ENCODE peak calls at places on chromosomes 5 and 9, in ten cellular contexts. P is tibial nerve, X is lower leg skin, G is sigmoid colon, R is spleen, W is kidney, T is astrocyte of the spinal cord, F is neuronal stem cell, E is IMR-90, S is transverse colon. M is an unnamed sample.

GRCh38 chr5:64625678-64626077 is 64.6 kb upstream of the SHISAL2B start:
- DNase-seq in E (peak), X (no peak), F (no peak), T (peak), W (no peak), P (no peak), S (no peak), R (no peak), G (no peak), M (no peak)

GRCh38 chr5:80711938-80712337 is 57.2 kb upstream of the DHFR start:
- DNase-seq in F (peak), P (no peak), E (peak), S (no peak), W (no peak), T (peak), X (no peak), G (no peak), R (no peak), M (no peak)

GRCh38 chr9:33187519-33188218 is 20.5 kb upstream of the B4GALT1 start:
- DNase-seq in E (peak), T (peak), P (peak), F (no peak), W (no peak), G (peak), X (no peak), R (no peak), S (no peak), M (no peak)

GRCh38 chr5:65742565-65743231 is 20.7 kb downstream of the NLN start:
- DNase-seq in T (peak), P (no peak), G (no peak), S (no peak), X (no peak), E (peak), R (no peak), W (no peak), F (no peak), M (no peak)

GRCh38 chr5:14305045-14305444 is 161.9 kb downstream of the TRIO start:
- DNase-seq in E (peak), X (peak), T (peak), P (no peak), F (no peak), S (no peak), R (no peak), G (no peak), W (no peak), M (no peak)

GRCh38 chr5:160379485-160379884 is 9.1 kb upstream of the C1QTNF2 start:
- DNase-seq in P (no peak), S (no peak), X (no peak), R (no peak), E (no peak), T (no peak), W (no peak), G (no peak), F (no peak), M (no peak)

GRCh38 chr5:78550891-78551290 is 97.7 kb downstream of the LHFPL2 start:
- DNase-seq in X (no peak), F (no peak), S (no peak), R (no peak), E (peak), G (no peak), T (peak), P (no peak), W (no peak), M (no peak)

GRCh38 chr9:71721786-71722295 is 46.5 kb downstream of the CEMIP2 start:
- DNase-seq in R (no peak), E (peak), G (no peak), F (no peak), S (no peak), W (no peak), P (no peak), T (no peak), X (no peak), M (no peak)

GRCh38 chr9:133932633-133933032 is 59.5 kb downstream of the VAV2 start:
- DNase-seq in S (no peak), R (no peak), W (no peak), F (no peak), X (no peak), G (no peak), T (no peak), P (no peak), E (no peak), M (no peak)

GRCh38 chr9:127803507-127804352 is 1.0 kb downstream of the FPGS start:
- DNase-seq in P (no peak), T (peak), E (no peak), G (peak), R (no peak), F (no peak), X (no peak), W (peak), S (peak), M (peak)

GRCh38 chr5:111635151-111635945 is 121.6 kb downstream of the NREP start:
- DNase-seq in F (peak), T (no peak), R (no peak), G (no peak), X (no peak), S (no peak), W (no peak), E (no peak), P (no peak), M (no peak)

GRCh38 chr9:34986541-34987047 is 3.0 kb upstream of the DNAJB5 start:
- DNase-seq in P (peak), G (no peak), T (peak), S (no peak), F (peak), E (no peak), W (no peak), R (peak), X (no peak), M (no peak)

GRCh38 chr9:35660966-35661413 is 2.9 kb downstream of the CCDC107 start:
- DNase-seq in R (peak), G (peak), X (no peak), E (peak), F (no peak), T (peak), W (no peak), P (no peak), S (peak), M (no peak)

GRCh38 chr5:32810812-32811211 is 99.7 kb downstream of the NPR3 start:
- DNase-seq in X (no peak), F (no peak), W (no peak), G (no peak), T (peak), E (peak), S (no peak), P (peak), R (no peak), M (no peak)

GRCh38 chr5:32814620-32815019 is 103.5 kb downstream of the NPR3 start:
- DNase-seq in W (no peak), S (no peak), X (no peak), E (peak), F (no peak), P (no peak), G (no peak), T (peak), R (no peak), M (no peak)

GRCh38 chr5:32812399-32812798 is 101.3 kb downstream of the NPR3 start:
- DNase-seq in F (no peak), X (no peak), R (no peak), G (no peak), E (no peak), S (no peak), W (no peak), P (no peak), T (no peak), M (no peak)

DNA sequence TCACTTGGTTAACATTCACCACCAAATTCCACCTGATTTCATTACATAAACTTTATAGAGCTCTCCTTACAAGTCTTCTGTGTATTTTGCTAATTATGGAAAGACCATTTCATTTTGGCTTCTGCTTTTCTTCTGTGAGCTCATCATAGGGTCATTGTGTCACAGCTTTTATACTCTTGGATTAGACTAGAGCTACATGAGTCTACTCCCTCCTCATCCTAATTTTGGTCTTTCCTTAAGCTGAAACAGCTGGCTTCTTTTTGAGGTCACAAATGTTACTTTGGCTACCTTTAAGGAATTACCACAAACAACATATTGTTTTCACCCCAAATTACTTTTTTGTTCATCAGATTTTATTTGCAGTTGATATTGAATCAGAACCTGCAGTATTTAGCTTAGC is 103.0 kb downstream of the NPR3 start:
- DNase-seq in T (no peak), S (no peak), F (no peak), P (no peak), E (no peak), X (no peak), W (no peak), R (no peak), G (no peak), M (no peak)
- H3K4me3 ChIP-seq in T (no peak), S (no peak), F (no peak), P (no peak), E (no peak), X (no peak), W (no peak), R (no peak), G (no peak), M (no peak)

GRCh38 chr9:121498150-121498486 is 1.5 kb downstream of the GGTA1 start:
- DNase-seq in X (peak), S (peak), P (peak), G (no peak), F (peak), T (peak), E (peak), W (no peak), R (no peak), M (peak)
- H3K4me3 ChIP-seq in X (peak), S (peak), P (peak), G (peak), F (no peak), T (no peak), E (no peak), W (peak), R (peak), M (no peak)

GRCh38 chr5:94361832-94362754 is 256.3 kb downstream of the KIAA0825 start:
- DNase-seq in E (no peak), G (no peak), P (no peak), T (no peak), X (no peak), F (no peak), R (no peak), W (no peak), S (no peak), M (no peak)
- H3K4me3 ChIP-seq in E (no peak), G (no peak), P (no peak), T (no peak), X (no peak), F (no peak), R (no peak), W (no peak), S (no peak), M (no peak)

GRCh38 chr9:6552738-6553121 is 92.8 kb downstream of the GLDC start:
- DNase-seq in G (no peak), T (peak), F (no peak), X (no peak), P (no peak), W (no peak), S (no peak), E (peak), R (no peak), M (no peak)
- H3K4me3 ChIP-seq in G (no peak), T (no peak), F (no peak), X (no peak), P (no peak), W (no peak), S (no peak), E (no peak), R (no peak), M (no peak)

GRCh38 chr9:136120119-136120393 is 1.4 kb upstream of the TMEM250 start:
- DNase-seq in F (no peak), G (no peak), P (no peak), E (no peak), X (no peak), T (no peak), S (peak), R (no peak), W (no peak), M (no peak)
- H3K4me3 ChIP-seq in F (peak), G (no peak), P (no peak), E (no peak), X (no peak), T (no peak), S (no peak), R (no peak), W (no peak), M (no peak)

GRCh38 chr5:42274913-42275312 is 148.3 kb upstream of the GHR start:
- DNase-seq in G (no peak), R (no peak), E (no peak), P (no peak), T (peak), W (no peak), F (no peak), S (no peak), X (no peak), M (no peak)

DNA sequence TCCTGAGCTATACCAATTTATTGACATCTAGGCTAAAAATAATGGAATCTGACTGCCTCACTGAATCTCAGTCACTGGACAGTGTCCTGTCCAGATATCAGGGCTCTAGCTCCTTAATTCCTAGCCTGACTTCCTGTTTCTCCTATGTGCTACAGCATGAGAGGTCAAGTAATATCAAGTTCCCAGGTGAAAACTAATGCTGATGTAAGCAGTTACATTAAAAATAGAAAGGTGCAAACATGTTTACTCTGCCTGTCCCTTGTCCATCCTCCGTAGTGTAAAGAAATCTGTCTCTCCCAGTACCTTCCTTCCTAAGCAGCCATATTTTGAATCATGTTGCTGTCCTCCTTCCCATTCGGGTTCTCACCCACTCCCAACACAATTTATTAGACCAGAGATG is 145.9 kb upstream of the GHR start:
- DNase-seq in E (no peak), P (no peak), T (no peak), F (no peak), R (no peak), G (no peak), S (no peak), X (no peak), W (no peak), M (no peak)
- H3K4me3 ChIP-seq in E (no peak), P (no peak), T (no peak), F (no peak), R (no peak), G (no peak), S (no peak), X (no peak), W (no peak), M (no peak)

DNA sequence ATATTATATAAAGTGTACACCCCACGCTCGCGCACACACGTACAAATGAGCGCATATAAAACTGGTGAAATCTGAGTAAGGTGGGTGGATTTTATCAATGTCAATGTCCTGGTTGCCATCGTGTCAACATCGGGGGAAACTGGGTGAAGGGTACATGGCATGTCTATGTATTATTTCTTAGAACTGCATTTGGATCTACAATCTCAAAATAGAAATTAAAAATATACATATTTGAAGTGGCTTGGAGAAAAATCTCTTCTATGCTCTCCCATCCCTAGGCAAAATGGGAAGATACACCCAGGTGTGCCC is 763 bp upstream of the WHRN start:
- DNase-seq in P (no peak), F (no peak), T (no peak), E (no peak), W (no peak), S (no peak), R (no peak), X (no peak), G (no peak), M (no peak)
- H3K4me3 ChIP-seq in P (peak), F (peak), T (peak), E (peak), W (peak), S (peak), R (peak), X (no peak), G (peak), M (no peak)

DNA sequence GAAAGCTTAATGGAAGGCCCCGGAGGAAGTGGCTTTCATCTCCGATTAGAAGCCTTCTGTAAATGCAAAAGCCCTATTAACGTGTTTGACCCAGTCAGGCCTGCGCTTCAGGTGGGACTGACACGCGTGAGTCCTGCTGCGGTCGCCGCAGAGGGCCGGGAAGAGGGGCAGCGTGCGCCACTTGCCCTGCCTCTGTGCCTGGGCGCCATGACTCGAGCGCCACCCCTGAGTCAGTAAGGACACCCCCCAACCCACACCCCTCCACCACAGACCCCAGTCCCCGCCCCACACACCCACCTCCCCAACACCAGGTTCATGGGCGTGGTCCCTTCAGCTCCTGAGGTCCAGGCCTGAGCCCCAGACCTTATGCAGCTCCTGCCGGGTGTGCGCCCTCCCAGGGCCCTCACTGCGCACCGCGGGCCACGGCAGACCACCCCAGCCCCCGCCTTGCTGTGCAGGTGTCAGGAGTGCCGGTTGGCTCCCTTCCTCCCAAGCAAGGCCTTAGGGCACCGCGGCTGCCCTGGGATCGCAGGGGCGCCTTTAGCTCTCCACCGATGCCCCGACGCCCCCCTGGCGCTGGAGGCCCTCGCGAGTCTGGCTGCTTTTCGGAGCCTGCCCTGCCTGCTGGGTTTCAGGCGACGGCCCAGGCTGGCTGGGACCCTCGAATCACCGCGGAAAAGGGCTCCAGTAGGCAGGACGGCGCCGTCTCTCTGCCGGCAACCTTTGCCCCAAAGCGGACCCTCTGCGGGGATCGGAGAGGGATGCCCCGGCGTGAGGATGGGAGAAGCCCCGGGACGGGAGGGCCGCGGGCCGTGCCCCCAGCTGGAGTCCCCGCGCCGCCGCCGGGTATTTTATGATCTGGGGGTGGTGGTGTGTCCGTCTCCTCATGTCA is 625 bp upstream of the OLFM1 start:
- DNase-seq in S (no peak), T (no peak), G (no peak), E (no peak), R (no peak), X (no peak), P (no peak), W (peak), F (no peak), M (no peak)
- H3K4me3 ChIP-seq in S (peak), T (no peak), G (peak), E (no peak), R (peak), X (no peak), P (peak), W (no peak), F (peak), M (no peak)

GRCh38 chr5:122077451-122078115 is 476 bp downstream of the LOX start:
- DNase-seq in X (no peak), E (no peak), W (peak), T (no peak), F (peak), G (peak), P (no peak), R (peak), S (peak), M (no peak)
- H3K4me3 ChIP-seq in X (peak), E (peak), W (peak), T (peak), F (peak), G (peak), P (peak), R (peak), S (peak), M (peak)

GRCh38 chr9:129145841-129146292 is 32.2 kb downstream of the IER5L start:
- DNase-seq in S (no peak), G (peak), P (no peak), E (peak), F (peak), R (no peak), W (peak), X (no peak), T (peak), M (no peak)

GRCh38 chr9:129145316-129145715 is 32.7 kb downstream of the IER5L start:
- DNase-seq in T (no peak), F (no peak), G (no peak), E (no peak), S (no peak), X (no peak), R (no peak), W (no peak), P (no peak), M (no peak)

GRCh38 chr9:129148463-129149204 is 29.4 kb downstream of the IER5L start:
- DNase-seq in R (no peak), E (no peak), W (no peak), F (no peak), G (no peak), T (no peak), X (no peak), P (no peak), S (no peak), M (no peak)

GRCh38 chr9:129149442-129149841 is 28.6 kb downstream of the IER5L start:
- DNase-seq in R (no peak), F (no peak), X (no peak), S (no peak), T (no peak), W (no peak), P (no peak), E (no peak), G (no peak), M (no peak)

GRCh38 chr9:129146441-129146933 is 31.6 kb downstream of the IER5L start:
- DNase-seq in X (no peak), P (no peak), W (peak), T (no peak), G (peak), F (no peak), R (no peak), S (no peak), E (no peak), M (no peak)
- H3K4me3 ChIP-seq in X (no peak), P (no peak), W (no peak), T (no peak), G (no peak), F (no peak), R (no peak), S (no peak), E (no peak), M (no peak)

M was measured in lung.